ENCODE peak calls at places on chromosomes 16 and 17, in five cellular contexts. One of them, this sample, is unnamed.

GRCh38 chr17:1532836-1533602 is 16.6 kb upstream of the INPP5K start:
- DNase-seq in anterior cingulate cortex: no peak
- DNase-seq in GM04503: no peak
- DNase-seq in WTC11: peak
- DNase-seq in stomach: no peak
- DNase-seq in this sample: no peak

GRCh38 chr17:47915667-47916242 is 19.7 kb downstream of the SP2 start:
- DNase-seq in anterior cingulate cortex: peak
- DNase-seq in GM04503: no peak
- DNase-seq in WTC11: no peak
- DNase-seq in stomach: no peak
- DNase-seq in this sample: no peak

GRCh38 chr17:27978689-27979175 is 63.7 kb upstream of the NLK start:
- DNase-seq in anterior cingulate cortex: no peak
- DNase-seq in GM04503: no peak
- DNase-seq in WTC11: no peak
- DNase-seq in stomach: no peak
- DNase-seq in this sample: no peak

GRCh38 chr17:74177018-74177450 is 26.4 kb upstream of the RPL38 start:
- DNase-seq in anterior cingulate cortex: no peak
- DNase-seq in GM04503: no peak
- DNase-seq in WTC11: no peak
- DNase-seq in stomach: no peak
- DNase-seq in this sample: no peak

GRCh38 chr16:14307623-14308356 is 236.7 kb downstream of the MRTFB start:
- DNase-seq in anterior cingulate cortex: no peak
- DNase-seq in GM04503: no peak
- DNase-seq in WTC11: no peak
- DNase-seq in stomach: no peak
- DNase-seq in this sample: no peak

GRCh38 chr17:49527927-49528651 is 33.0 kb downstream of the NGFR start:
- DNase-seq in anterior cingulate cortex: no peak
- DNase-seq in GM04503: no peak
- DNase-seq in WTC11: peak
- DNase-seq in stomach: no peak
- DNase-seq in this sample: no peak

GRCh38 chr16:12703935-12704334 is 99.8 kb downstream of the CPPED1 start:
- DNase-seq in anterior cingulate cortex: no peak
- DNase-seq in GM04503: no peak
- DNase-seq in WTC11: no peak
- DNase-seq in stomach: no peak
- DNase-seq in this sample: no peak

GRCh38 chr16:88784074-88784855 is 755 bp downstream of the PIEZO1 start:
- DNase-seq in anterior cingulate cortex: no peak
- DNase-seq in GM04503: no peak
- DNase-seq in WTC11: peak
- DNase-seq in stomach: peak
- DNase-seq in this sample: no peak

GRCh38 chr17:29749045-29749825 is 126.5 kb upstream of the CORO6 start:
- DNase-seq in anterior cingulate cortex: no peak
- DNase-seq in GM04503: no peak
- DNase-seq in WTC11: no peak
- DNase-seq in stomach: no peak
- DNase-seq in this sample: no peak

GRCh38 chr16:23357761-23358290 is 55.7 kb downstream of the SCNN1B start:
- DNase-seq in anterior cingulate cortex: no peak
- DNase-seq in GM04503: no peak
- DNase-seq in WTC11: no peak
- DNase-seq in stomach: no peak
- DNase-seq in this sample: no peak

GRCh38 chr16:83915491-83915890 is 16.6 kb downstream of the MLYCD start:
- DNase-seq in anterior cingulate cortex: no peak
- DNase-seq in GM04503: no peak
- DNase-seq in WTC11: no peak
- DNase-seq in stomach: no peak
- DNase-seq in this sample: no peak

GRCh38 chr16:52086901-52087300 is 460.0 kb downstream of the TOX3 start:
- DNase-seq in anterior cingulate cortex: no peak
- DNase-seq in GM04503: no peak
- DNase-seq in WTC11: no peak
- DNase-seq in stomach: no peak
- DNase-seq in this sample: no peak

GRCh38 chr16:47065766-47066688 is 77.7 kb downstream of the NETO2 start:
- DNase-seq in anterior cingulate cortex: no peak
- DNase-seq in GM04503: no peak
- DNase-seq in WTC11: no peak
- DNase-seq in stomach: no peak
- DNase-seq in this sample: no peak

GRCh38 chr17:36837616-36838272 is 99.5 kb upstream of the LHX1 start:
- DNase-seq in anterior cingulate cortex: no peak
- DNase-seq in GM04503: no peak
- DNase-seq in WTC11: peak
- DNase-seq in stomach: no peak
- DNase-seq in this sample: no peak

GRCh38 chr17:82938486-82939212 is 98.8 kb upstream of the ZNF750 start:
- DNase-seq in anterior cingulate cortex: no peak
- DNase-seq in GM04503: no peak
- DNase-seq in WTC11: peak
- DNase-seq in stomach: no peak
- DNase-seq in this sample: no peak

GRCh38 chr16:3612510-3613466 is 1.4 kb upstream of the SLX4 start:
- DNase-seq in anterior cingulate cortex: no peak
- DNase-seq in GM04503: no peak
- DNase-seq in WTC11: peak
- DNase-seq in stomach: peak
- DNase-seq in this sample: no peak

GRCh38 chr16:12358898-12359297 is 382.4 kb downstream of the SNX29 start:
- DNase-seq in anterior cingulate cortex: no peak
- DNase-seq in GM04503: no peak
- DNase-seq in WTC11: no peak
- DNase-seq in stomach: no peak
- DNase-seq in this sample: no peak

GRCh38 chr17:42783062-42783777 is 2.8 kb downstream of the WNK4 start:
- DNase-seq in anterior cingulate cortex: no peak
- DNase-seq in GM04503: peak
- DNase-seq in WTC11: no peak
- DNase-seq in stomach: no peak
- DNase-seq in this sample: peak

GRCh38 chr17:14813649-14814048 is 451.5 kb downstream of the PMP22 start:
- DNase-seq in anterior cingulate cortex: no peak
- DNase-seq in GM04503: no peak
- DNase-seq in WTC11: peak
- DNase-seq in stomach: no peak
- DNase-seq in this sample: no peak

GRCh38 chr17:64006361-64007088 is 8.4 kb downstream of the PRR29 start:
- DNase-seq in anterior cingulate cortex: no peak
- DNase-seq in GM04503: no peak
- DNase-seq in WTC11: no peak
- DNase-seq in stomach: no peak
- DNase-seq in this sample: no peak

GRCh38 chr16:46753015-46753414 is 4.9 kb upstream of the MYLK3 start:
- DNase-seq in anterior cingulate cortex: no peak
- DNase-seq in GM04503: no peak
- DNase-seq in WTC11: no peak
- DNase-seq in stomach: no peak
- DNase-seq in this sample: no peak

GRCh38 chr17:76641501-76641900 is 2.1 kb downstream of the ST6GALNAC1 start:
- DNase-seq in anterior cingulate cortex: no peak
- DNase-seq in GM04503: no peak
- DNase-seq in WTC11: no peak
- DNase-seq in stomach: no peak
- DNase-seq in this sample: no peak

GRCh38 chr17:65078441-65079160 is 22.1 kb upstream of the GNA13 start:
- DNase-seq in anterior cingulate cortex: no peak
- DNase-seq in GM04503: no peak
- DNase-seq in WTC11: no peak
- DNase-seq in stomach: peak
- DNase-seq in this sample: no peak